ENCODE peak calls at places on chromosomes 5 and 9, in seven cellular contexts. P, V, K, C, H, Z and G are unnamed samples.
A peak's percentile ranks its signal among the peaks of the same experiment; 100 is the strongest.

GRCh38 chr9:130307667-130307943 is 42.0 kb downstream of the HMCN2 start:
- DNase-seq in P (no peak), V (no peak), K (no peak), C (no peak), H (no peak), Z (no peak), G (no peak)

GRCh38 chr5:62572918-62573514 is 5.6 kb upstream of the LRRC70 start:
- DNase-seq in P (no peak), V (no peak), K (no peak), C (no peak), H (no peak), Z (no peak), G (no peak)

GRCh38 chr5:103424008-103424407 is 138.6 kb downstream of the NUDT12 start:
- DNase-seq in P (no peak), V (no peak), K (no peak), C (no peak), H (no peak), Z (no peak), G (peak; percentile 19)

GRCh38 chr5:139374909-139375308 is 8.2 kb downstream of the SLC23A1 start:
- DNase-seq in P (no peak), V (no peak), K (no peak), C (no peak), H (peak; percentile 29), Z (no peak), G (no peak)

GRCh38 chr5:61280766-61281427 is 51.2 kb upstream of the ZSWIM6 start:
- DNase-seq in P (no peak), V (no peak), K (no peak), C (peak; percentile 65), H (no peak), Z (no peak), G (peak; percentile 19)

GRCh38 chr9:89431930-89432725 is 65.8 kb downstream of the SEMA4D start:
- DNase-seq in P (no peak), V (no peak), K (no peak), C (no peak), H (peak; percentile 39), Z (no peak), G (no peak)

GRCh38 chr9:76717176-76717575 is 47.1 kb upstream of the PCA3 start:
- DNase-seq in P (no peak), V (no peak), K (no peak), C (no peak), H (no peak), Z (no peak), G (no peak)

GRCh38 chr9:91465420-91465819 is 41.8 kb upstream of the NFIL3 start:
- DNase-seq in P (no peak), V (peak; percentile 52), K (no peak), C (peak; percentile 79), H (no peak), Z (no peak), G (peak; percentile 14)

GRCh38 chr5:2205596-2205995 is 322.9 kb upstream of the IRX4 start:
- DNase-seq in P (no peak), V (no peak), K (no peak), C (no peak), H (no peak), Z (no peak), G (no peak)

GRCh38 chr5:143931389-143931984 is 119.5 kb downstream of the HMHB1 start:
- DNase-seq in P (no peak), V (peak; percentile 51), K (no peak), C (no peak), H (no peak), Z (no peak), G (peak; percentile 32)

GRCh38 chr5:102850503-102850902 is 95.4 kb downstream of the PAM start:
- DNase-seq in P (no peak), V (no peak), K (no peak), C (no peak), H (peak; percentile 58), Z (no peak), G (no peak)

GRCh38 chr5:152650413-152650812 is 245.3 kb upstream of the NMUR2 start:
- DNase-seq in P (no peak), V (no peak), K (no peak), C (no peak), H (no peak), Z (no peak), G (no peak)

GRCh38 chr5:14164164-14164720 is 21.1 kb downstream of the TRIO start:
- DNase-seq in P (no peak), V (no peak), K (no peak), C (no peak), H (no peak), Z (no peak), G (no peak)

GRCh38 chr9:108994695-108995094 is 18.6 kb downstream of the CTNNAL1 start:
- DNase-seq in P (no peak), V (peak; percentile 17), K (no peak), C (peak; percentile 25), H (peak; percentile 80), Z (no peak), G (peak; percentile 84)

GRCh38 chr5:7586499-7586898 is 190.6 kb downstream of the ADCY2 start:
- DNase-seq in P (no peak), V (no peak), K (no peak), C (no peak), H (no peak), Z (no peak), G (no peak)

GRCh38 chr5:73820321-73820720 is 194.3 kb downstream of the ARHGEF28 start:
- DNase-seq in P (no peak), V (no peak), K (no peak), C (peak; percentile 53), H (no peak), Z (no peak), G (no peak)

GRCh38 chr5:167307042-167307441 is 984.4 kb upstream of the WWC1 start:
- DNase-seq in P (no peak), V (no peak), K (no peak), C (no peak), H (no peak), Z (no peak), G (no peak)

GRCh38 chr5:175354961-175355360 is 89.0 kb downstream of the DRD1 start:
- DNase-seq in P (no peak), V (no peak), K (no peak), C (no peak), H (no peak), Z (no peak), G (no peak)

GRCh38 chr5:158660726-158661125 is 439.0 kb downstream of the EBF1 start:
- DNase-seq in P (no peak), V (peak; percentile 93), K (no peak), C (no peak), H (no peak), Z (no peak), G (peak; percentile 8)

GRCh38 chr5:152593388-152593787 is 188.3 kb upstream of the NMUR2 start:
- DNase-seq in P (no peak), V (no peak), K (no peak), C (peak; percentile 27), H (no peak), Z (no peak), G (no peak)

GRCh38 chr9:6076856-6077255 is 61.4 kb upstream of the RANBP6 start:
- DNase-seq in P (no peak), V (no peak), K (no peak), C (peak; percentile 72), H (no peak), Z (no peak), G (peak; percentile 79)

GRCh38 chr5:116378007-116378831 is 196.4 kb downstream of the SEMA6A start:
- DNase-seq in P (no peak), V (no peak), K (no peak), C (peak; percentile 84), H (no peak), Z (no peak), G (no peak)

GRCh38 chr5:60455589-60455988 is 244.4 kb downstream of the DEPDC1B start:
- DNase-seq in P (no peak), V (no peak), K (no peak), C (peak; percentile 8), H (no peak), Z (no peak), G (no peak)

GRCh38 chr5:93894471-93895354 is 153.3 kb upstream of the POU5F2 start:
- DNase-seq in P (no peak), V (peak; percentile 18), K (no peak), C (peak; percentile 24), H (no peak), Z (no peak), G (peak; percentile 32)
- TF ChIP-seq CTCF in P (no peak), V (peak; percentile 57), K (peak; percentile 20), C (peak; percentile 61), H (no peak), Z (peak; percentile 50), G (peak; percentile 56)

GRCh38 chr9:107487521-107488399 is 1.8 kb downstream of the KLF4 start:
- DNase-seq in P (no peak), V (peak; percentile 61), K (peak; percentile 36), C (peak; percentile 70), H (peak; percentile 87), Z (peak; percentile 33), G (peak; percentile 73)
- TF ChIP-seq CTCF in P (no peak), V (peak; percentile 55), K (peak; percentile 64), C (peak; percentile 55), H (peak; percentile 32), Z (peak; percentile 56), G (peak; percentile 41)

GRCh38 chr5:176770431-176770830 is 39.9 kb upstream of the UNC5A start:
- DNase-seq in P (no peak), V (no peak), K (no peak), C (no peak), H (peak; percentile 7), Z (no peak), G (no peak)
- TF ChIP-seq CTCF in P (no peak), V (no peak), K (no peak), C (no peak), H (no peak), Z (no peak), G (no peak)

GRCh38 chr9:79107911-79108676 is 463.7 kb upstream of the TLE4 start:
- DNase-seq in P (no peak), V (peak; percentile 58), K (no peak), C (no peak), H (no peak), Z (no peak), G (no peak)
- TF ChIP-seq CTCF in P (no peak), V (no peak), K (no peak), C (no peak), H (no peak), Z (no peak), G (no peak)

DNA sequence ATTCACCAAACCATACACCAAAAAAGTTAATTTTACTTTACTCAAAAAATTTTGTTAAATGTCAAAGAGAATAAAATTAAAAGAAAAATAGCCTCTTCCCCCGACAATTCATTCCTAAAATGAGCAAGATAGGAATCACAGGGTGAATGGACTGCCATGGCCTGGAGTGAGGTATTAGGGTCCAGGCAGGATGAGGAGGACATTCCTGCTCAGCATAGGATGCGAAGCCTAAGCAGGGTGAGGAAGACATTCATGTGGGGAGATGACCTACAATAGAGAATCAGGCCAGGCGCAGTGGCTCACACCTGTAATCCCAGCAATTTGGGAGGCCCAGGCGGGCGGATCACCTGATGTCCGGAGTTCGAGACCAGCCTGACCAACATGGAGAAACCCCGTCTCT is 8.4 kb downstream of the NUDCD2 start:
- DNase-seq in P (no peak), V (no peak), K (no peak), C (no peak), H (no peak), Z (no peak), G (no peak)
- TF ChIP-seq CTCF in P (no peak), V (no peak), K (no peak), C (no peak), H (no peak), Z (no peak), G (no peak)

GRCh38 chr9:18985464-18985951 is 47.5 kb downstream of the SAXO1 start:
- DNase-seq in P (no peak), V (peak; percentile 88), K (no peak), C (no peak), H (no peak), Z (no peak), G (no peak)
- TF ChIP-seq CTCF in P (no peak), V (no peak), K (no peak), C (no peak), H (no peak), Z (no peak), G (no peak)